ENCODE peak calls at places on chromosomes 5 and 9, in five cellular contexts. S is sigmoid colon, L is heart right ventricle, X is AG08396, F is small intestine. E is an unnamed sample.

GRCh38 chr9:96348261-96348660 is 35.2 kb downstream of the SLC35D2 start:
- DNase-seq in S (no peak), L (no peak), X (no peak), F (no peak), E (no peak)

GRCh38 chr9:132806723-132807421 is 71.2 kb downstream of the AK8 start:
- DNase-seq in S (no peak), L (no peak), X (no peak), F (no peak), E (no peak)

GRCh38 chr9:114908104-114908621 is 22.2 kb downstream of the TNFSF8 start:
- DNase-seq in S (no peak), L (no peak), X (no peak), F (no peak), E (no peak)

GRCh38 chr5:87300744-87301143 is 33.1 kb downstream of the RASA1 start:
- DNase-seq in S (no peak), L (no peak), X (peak), F (peak), E (peak)

GRCh38 chr9:4640027-4640426 is 22.1 kb upstream of the PLPP6 start:
- DNase-seq in S (no peak), L (no peak), X (no peak), F (peak), E (no peak)

GRCh38 chr9:81393985-81394811 is 295.1 kb downstream of the TLE1 start:
- DNase-seq in S (peak), L (no peak), X (no peak), F (no peak), E (no peak)

GRCh38 chr9:113343732-113344231 is 3.7 kb upstream of the WDR31 start:
- DNase-seq in S (peak), L (peak), X (peak), F (peak), E (no peak)

GRCh38 chr9:6194934-6195333 is 20.7 kb upstream of the IL33 start:
- DNase-seq in S (no peak), L (no peak), X (no peak), F (no peak), E (no peak)

GRCh38 chr9:131755541-131756198 is 15.8 kb upstream of the RAPGEF1 start:
- DNase-seq in S (peak), L (peak), X (peak), F (peak), E (no peak)

GRCh38 chr9:130298663-130299279 is 33.2 kb downstream of the HMCN2 start:
- DNase-seq in S (no peak), L (no peak), X (no peak), F (no peak), E (no peak)